ENCODE peak calls at places on chromosomes 7 and 10, in six cellular contexts. One of them, this sample, is unnamed.

GRCh38 chr10:129375171-129375570 is 91.9 kb upstream of the MGMT start:
- DNase-seq in BJ: no peak
- DNase-seq in mesothelial cell of epicardium: no peak
- DNase-seq in AG10803: no peak
- DNase-seq in endodermal cell: no peak
- DNase-seq in upper lobe of right lung: no peak
- DNase-seq in this sample: no peak

GRCh38 chr10:134205-134742 is 981 bp upstream of the ZMYND11 start:
- DNase-seq in mesothelial cell of epicardium: peak
- DNase-seq in endodermal cell: peak
- DNase-seq in BJ: no peak
- DNase-seq in AG10803: no peak
- DNase-seq in upper lobe of right lung: peak
- DNase-seq in this sample: no peak

GRCh38 chr7:102317231-102318059 is 30.8 kb downstream of the SH2B2 start:
- DNase-seq in mesothelial cell of epicardium: no peak
- DNase-seq in BJ: no peak
- DNase-seq in endodermal cell: peak
- DNase-seq in AG10803: no peak
- DNase-seq in upper lobe of right lung: no peak
- DNase-seq in this sample: peak

GRCh38 chr10:43284341-43284910 is 17.6 kb upstream of the RASGEF1A start:
- DNase-seq in endodermal cell: peak
- DNase-seq in AG10803: no peak
- DNase-seq in BJ: no peak
- DNase-seq in mesothelial cell of epicardium: no peak
- DNase-seq in upper lobe of right lung: no peak
- DNase-seq in this sample: no peak

GRCh38 chr10:60262647-60263126 is 127.0 kb downstream of the ANK3 start:
- DNase-seq in endodermal cell: no peak
- DNase-seq in upper lobe of right lung: no peak
- DNase-seq in BJ: no peak
- DNase-seq in AG10803: no peak
- DNase-seq in mesothelial cell of epicardium: no peak
- DNase-seq in this sample: no peak

GRCh38 chr7:35971133-35971995 is 170.5 kb downstream of the SEPTIN7 start:
- DNase-seq in endodermal cell: no peak
- DNase-seq in AG10803: no peak
- DNase-seq in mesothelial cell of epicardium: no peak
- DNase-seq in BJ: no peak
- DNase-seq in upper lobe of right lung: no peak
- DNase-seq in this sample: no peak

GRCh38 chr7:41878331-41879112 is 175.6 kb upstream of the INHBA start:
- DNase-seq in upper lobe of right lung: no peak
- DNase-seq in AG10803: peak
- DNase-seq in mesothelial cell of epicardium: no peak
- DNase-seq in endodermal cell: no peak
- DNase-seq in BJ: no peak
- DNase-seq in this sample: no peak

GRCh38 chr10:105785721-105786120 is 1144.6 kb downstream of the SORCS3 start:
- DNase-seq in BJ: no peak
- DNase-seq in AG10803: no peak
- DNase-seq in upper lobe of right lung: no peak
- DNase-seq in endodermal cell: no peak
- DNase-seq in mesothelial cell of epicardium: no peak
- DNase-seq in this sample: no peak

GRCh38 chr10:130341325-130341724 is 205.1 kb downstream of the GLRX3 start:
- DNase-seq in upper lobe of right lung: no peak
- DNase-seq in mesothelial cell of epicardium: no peak
- DNase-seq in endodermal cell: peak
- DNase-seq in BJ: no peak
- DNase-seq in AG10803: no peak
- DNase-seq in this sample: no peak

GRCh38 chr7:65800890-65801341 is 72.0 kb upstream of the VKORC1L1 start:
- DNase-seq in BJ: no peak
- DNase-seq in upper lobe of right lung: no peak
- DNase-seq in mesothelial cell of epicardium: no peak
- DNase-seq in AG10803: no peak
- DNase-seq in endodermal cell: no peak
- DNase-seq in this sample: no peak

GRCh38 chr7:101506531-101506930 is 122.6 kb downstream of the MYL10 start:
- DNase-seq in endodermal cell: no peak
- DNase-seq in AG10803: no peak
- DNase-seq in upper lobe of right lung: no peak
- DNase-seq in BJ: no peak
- DNase-seq in mesothelial cell of epicardium: no peak
- DNase-seq in this sample: no peak

GRCh38 chr7:129903935-129904334 is 48.8 kb downstream of the UBE2H start:
- DNase-seq in upper lobe of right lung: no peak
- DNase-seq in BJ: no peak
- DNase-seq in endodermal cell: no peak
- DNase-seq in mesothelial cell of epicardium: no peak
- DNase-seq in AG10803: no peak
- DNase-seq in this sample: no peak

GRCh38 chr10:26843736-26844135 is 17.0 kb downstream of the ABI1 start:
- DNase-seq in upper lobe of right lung: no peak
- DNase-seq in BJ: no peak
- DNase-seq in mesothelial cell of epicardium: no peak
- DNase-seq in endodermal cell: no peak
- DNase-seq in AG10803: no peak
- DNase-seq in this sample: no peak

GRCh38 chr10:61063911-61064310 is 119.9 kb upstream of the RHOBTB1 start:
- DNase-seq in endodermal cell: no peak
- DNase-seq in mesothelial cell of epicardium: no peak
- DNase-seq in AG10803: no peak
- DNase-seq in BJ: no peak
- DNase-seq in upper lobe of right lung: no peak
- DNase-seq in this sample: no peak

GRCh38 chr7:117717341-117717740 is 155.9 kb downstream of the CTTNBP2 start:
- DNase-seq in AG10803: peak
- DNase-seq in BJ: no peak
- DNase-seq in upper lobe of right lung: no peak
- DNase-seq in endodermal cell: no peak
- DNase-seq in mesothelial cell of epicardium: no peak
- DNase-seq in this sample: no peak

GRCh38 chr10:46539596-46540411 is 16.7 kb downstream of the GPRIN2 start:
- DNase-seq in mesothelial cell of epicardium: no peak
- DNase-seq in endodermal cell: no peak
- DNase-seq in AG10803: no peak
- DNase-seq in upper lobe of right lung: peak
- DNase-seq in BJ: no peak
- DNase-seq in this sample: no peak

GRCh38 chr7:98346515-98347069 is 54.3 kb downstream of the BAIAP2L1 start:
- DNase-seq in BJ: no peak
- DNase-seq in upper lobe of right lung: peak
- DNase-seq in AG10803: no peak
- DNase-seq in endodermal cell: no peak
- DNase-seq in mesothelial cell of epicardium: no peak
- DNase-seq in this sample: no peak

GRCh38 chr7:108650487-108650886 is 80.8 kb downstream of the DNAJB9 start:
- DNase-seq in upper lobe of right lung: no peak
- DNase-seq in AG10803: peak
- DNase-seq in BJ: no peak
- DNase-seq in endodermal cell: no peak
- DNase-seq in mesothelial cell of epicardium: no peak
- DNase-seq in this sample: no peak

DNA sequence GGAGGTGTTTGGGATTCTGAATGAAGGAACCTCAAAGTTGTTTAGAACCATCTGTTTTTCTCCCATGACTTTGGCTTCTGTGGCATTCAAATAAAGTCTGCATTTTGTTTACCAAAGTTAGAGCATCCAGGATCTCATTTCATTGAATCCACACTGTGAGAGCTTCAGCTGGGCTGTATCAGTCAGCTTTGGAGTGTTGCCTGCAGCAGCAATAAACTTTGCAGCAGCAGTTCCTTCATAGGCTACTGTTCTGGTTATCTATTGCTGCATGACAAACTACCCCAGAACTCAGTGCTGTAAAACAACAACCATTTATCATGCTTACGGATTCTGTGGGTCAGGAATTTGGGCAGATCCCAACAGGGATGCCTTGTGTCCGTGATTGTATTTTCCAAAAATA is 1575.2 kb upstream of the LRRTM3 start:
- DNase-seq in mesothelial cell of epicardium: no peak
- DNase-seq in BJ: no peak
- DNase-seq in endodermal cell: no peak
- DNase-seq in upper lobe of right lung: no peak
- DNase-seq in AG10803: no peak
- DNase-seq in this sample: no peak
- TF ChIP-seq CTCF in mesothelial cell of epicardium: no peak
- TF ChIP-seq CTCF in BJ: no peak
- TF ChIP-seq CTCF in endodermal cell: no peak
- TF ChIP-seq CTCF in upper lobe of right lung: no peak
- TF ChIP-seq CTCF in AG10803: no peak
- TF ChIP-seq CTCF in this sample: no peak

GRCh38 chr10:14548970-14549369 is 218.2 kb upstream of the FRMD4A start:
- DNase-seq in upper lobe of right lung: no peak
- DNase-seq in AG10803: no peak
- DNase-seq in endodermal cell: no peak
- DNase-seq in mesothelial cell of epicardium: no peak
- DNase-seq in BJ: no peak
- DNase-seq in this sample: no peak

GRCh38 chr10:14549496-14549895 is 218.8 kb upstream of the FRMD4A start:
- DNase-seq in mesothelial cell of epicardium: no peak
- DNase-seq in AG10803: no peak
- DNase-seq in upper lobe of right lung: no peak
- DNase-seq in BJ: no peak
- DNase-seq in endodermal cell: no peak
- DNase-seq in this sample: no peak

GRCh38 chr10:14545827-14546226 is 215.1 kb upstream of the FRMD4A start:
- DNase-seq in BJ: no peak
- DNase-seq in AG10803: peak
- DNase-seq in upper lobe of right lung: no peak
- DNase-seq in mesothelial cell of epicardium: no peak
- DNase-seq in endodermal cell: no peak
- DNase-seq in this sample: no peak

GRCh38 chr10:14548474-14548873 is 217.8 kb upstream of the FRMD4A start:
- DNase-seq in upper lobe of right lung: no peak
- DNase-seq in AG10803: no peak
- DNase-seq in BJ: no peak
- DNase-seq in mesothelial cell of epicardium: no peak
- DNase-seq in endodermal cell: no peak
- DNase-seq in this sample: no peak

DNA sequence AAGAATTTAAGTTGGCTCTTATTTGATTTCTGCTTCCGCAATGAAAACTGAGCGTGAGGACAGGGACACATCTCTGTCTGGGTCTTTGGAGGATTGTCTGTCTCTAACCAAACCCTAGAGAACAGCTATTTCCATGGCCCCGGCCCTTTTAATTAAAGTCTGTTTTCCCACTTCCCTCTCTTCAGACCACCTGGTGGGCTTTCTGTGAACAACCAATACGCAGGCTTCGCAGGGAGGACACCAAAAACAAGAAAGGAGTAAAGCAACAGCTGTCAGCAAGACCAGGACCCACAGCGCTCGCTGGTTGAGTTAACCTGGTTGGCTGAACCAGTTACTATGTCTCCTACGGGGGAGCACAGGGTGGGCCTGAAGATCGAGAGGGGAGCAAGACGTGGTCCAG is 217.1 kb upstream of the FRMD4A start:
- DNase-seq in endodermal cell: peak
- DNase-seq in BJ: no peak
- DNase-seq in upper lobe of right lung: no peak
- DNase-seq in mesothelial cell of epicardium: no peak
- DNase-seq in AG10803: no peak
- DNase-seq in this sample: no peak
- TF ChIP-seq CTCF in endodermal cell: peak
- TF ChIP-seq CTCF in BJ: peak
- TF ChIP-seq CTCF in upper lobe of right lung: no peak
- TF ChIP-seq CTCF in mesothelial cell of epicardium: peak
- TF ChIP-seq CTCF in AG10803: peak
- TF ChIP-seq CTCF in this sample: no peak

GRCh38 chr7:30351274-30351673 is 66.9 kb downstream of the ZNRF2 start:
- DNase-seq in upper lobe of right lung: no peak
- DNase-seq in endodermal cell: no peak
- DNase-seq in mesothelial cell of epicardium: no peak
- DNase-seq in BJ: no peak
- DNase-seq in AG10803: no peak
- DNase-seq in this sample: no peak

GRCh38 chr7:30353532-30353931 is 69.1 kb downstream of the ZNRF2 start:
- DNase-seq in AG10803: no peak
- DNase-seq in upper lobe of right lung: no peak
- DNase-seq in endodermal cell: no peak
- DNase-seq in mesothelial cell of epicardium: no peak
- DNase-seq in BJ: no peak
- DNase-seq in this sample: no peak

GRCh38 chr7:30353932-30354607 is 69.7 kb downstream of the ZNRF2 start:
- DNase-seq in AG10803: no peak
- DNase-seq in endodermal cell: no peak
- DNase-seq in BJ: no peak
- DNase-seq in mesothelial cell of epicardium: no peak
- DNase-seq in upper lobe of right lung: no peak
- DNase-seq in this sample: no peak

GRCh38 chr7:30351724-30352123 is 67.3 kb downstream of the ZNRF2 start:
- DNase-seq in mesothelial cell of epicardium: no peak
- DNase-seq in upper lobe of right lung: no peak
- DNase-seq in AG10803: no peak
- DNase-seq in BJ: no peak
- DNase-seq in endodermal cell: no peak
- DNase-seq in this sample: no peak

DNA sequence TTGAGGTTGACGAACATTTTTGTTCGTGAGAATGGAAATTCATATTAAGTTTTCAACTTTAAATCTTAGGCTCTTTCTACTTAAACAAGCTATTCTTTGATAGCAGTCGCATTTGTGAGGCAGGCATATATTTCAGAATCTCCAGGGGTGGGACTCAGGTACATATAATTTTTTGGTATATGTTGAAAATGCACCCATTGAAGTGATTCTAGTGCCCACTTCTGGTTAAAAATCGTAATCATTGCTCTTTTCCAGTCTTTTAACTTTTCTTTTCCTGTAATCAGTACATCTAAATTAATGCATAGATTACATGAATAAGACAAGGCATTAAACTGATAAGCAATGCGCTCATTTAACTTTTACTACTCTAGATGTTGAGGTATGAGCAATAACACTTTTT is 67.8 kb downstream of the ZNRF2 start:
- DNase-seq in upper lobe of right lung: no peak
- DNase-seq in endodermal cell: no peak
- DNase-seq in AG10803: no peak
- DNase-seq in BJ: no peak
- DNase-seq in mesothelial cell of epicardium: no peak
- DNase-seq in this sample: no peak
- TF ChIP-seq CTCF in upper lobe of right lung: no peak
- TF ChIP-seq CTCF in endodermal cell: peak
- TF ChIP-seq CTCF in AG10803: no peak
- TF ChIP-seq CTCF in BJ: peak
- TF ChIP-seq CTCF in mesothelial cell of epicardium: no peak
- TF ChIP-seq CTCF in this sample: no peak

DNA sequence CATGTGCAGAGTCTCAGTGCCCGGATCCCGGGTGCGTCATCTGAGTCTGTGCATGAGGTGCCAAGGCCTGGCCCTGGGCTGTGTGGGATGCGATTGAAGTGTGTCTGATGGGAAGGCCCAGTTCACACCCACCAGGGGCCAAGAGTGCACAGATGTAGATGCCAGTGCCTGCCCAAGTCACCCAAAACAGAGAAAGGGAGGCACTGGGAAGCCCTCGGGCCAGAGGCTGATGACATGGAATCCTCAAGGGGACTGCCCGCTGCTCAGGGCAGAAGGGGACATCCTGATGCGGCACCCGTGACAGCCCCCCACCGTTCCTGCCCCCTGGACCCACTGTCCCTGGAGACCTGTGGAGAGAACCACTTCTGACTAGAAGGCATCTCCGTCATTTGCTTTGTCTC is 72.2 kb upstream of the ZNF479 start:
- DNase-seq in endodermal cell: no peak
- DNase-seq in mesothelial cell of epicardium: no peak
- DNase-seq in BJ: no peak
- DNase-seq in AG10803: no peak
- DNase-seq in upper lobe of right lung: no peak
- DNase-seq in this sample: no peak
- TF ChIP-seq CTCF in endodermal cell: no peak
- TF ChIP-seq CTCF in mesothelial cell of epicardium: no peak
- TF ChIP-seq CTCF in BJ: no peak
- TF ChIP-seq CTCF in AG10803: no peak
- TF ChIP-seq CTCF in upper lobe of right lung: no peak
- TF ChIP-seq CTCF in this sample: no peak